ENCODE peak calls at places on chromosomes 13 and 19, in four cellular contexts. N, T, B and Q are unnamed samples.

GRCh38 chr19:33781536-33781935 is 15.1 kb upstream of the KCTD15 start:
- DNase-seq in N (no peak), T (no peak), B (no peak), Q (no peak)

GRCh38 chr19:15379996-15380647 is 535 bp upstream of the AKAP8 start:
- DNase-seq in N (no peak), T (no peak), B (peak), Q (peak)

GRCh38 chr13:39787086-39787487 is 131.6 kb downstream of the COG6 start:
- DNase-seq in N (no peak), T (no peak), B (no peak), Q (no peak)

GRCh38 chr13:25928941-25929505 is 122.8 kb downstream of the SHISA2 start:
- DNase-seq in N (no peak), T (no peak), B (no peak), Q (no peak)

GRCh38 chr13:49838989-49839388 is 46.5 kb upstream of the KPNA3 start:
- DNase-seq in N (no peak), T (no peak), B (no peak), Q (no peak)

GRCh38 chr13:113453962-113454361 is 674 bp upstream of the ADPRHL1 start:
- DNase-seq in N (no peak), T (no peak), B (no peak), Q (no peak)

GRCh38 chr13:110216403-110217041 is 90.4 kb downstream of the COL4A1 start:
- DNase-seq in N (no peak), T (no peak), B (peak), Q (no peak)

GRCh38 chr13:28459911-28460310 is 35.0 kb downstream of the FLT1 start:
- DNase-seq in N (no peak), T (no peak), B (no peak), Q (no peak)

GRCh38 chr19:52691737-52692136 is 43.1 kb downstream of the ZNF611 start:
- DNase-seq in N (no peak), T (no peak), B (no peak), Q (no peak)

GRCh38 chr19:35000647-35001501 is 751 bp downstream of the GRAMD1A start:
- DNase-seq in N (no peak), T (peak), B (peak), Q (no peak)

GRCh38 chr13:51444922-51445321 is 7.9 kb downstream of the INTS6 start:
- DNase-seq in N (no peak), T (no peak), B (no peak), Q (no peak)

GRCh38 chr19:35362261-35363000 is 4.2 kb downstream of the FFAR3 start:
- DNase-seq in N (no peak), T (no peak), B (no peak), Q (no peak)

GRCh38 chr13:75481176-75482069 is 546 bp downstream of the TBC1D4 start:
- DNase-seq in N (no peak), T (peak), B (peak), Q (no peak)

GRCh38 chr19:38879400-38879751 is 1.3 kb upstream of the RINL start:
- DNase-seq in N (no peak), T (no peak), B (no peak), Q (no peak)

GRCh38 chr13:110559429-110559943 is 2.0 kb downstream of the RAB20 start:
- DNase-seq in N (no peak), T (no peak), B (peak), Q (no peak)

GRCh38 chr13:28497143-28497876 is 2.4 kb upstream of the FLT1 start:
- DNase-seq in N (no peak), T (no peak), B (no peak), Q (no peak)

GRCh38 chr19:35755550-35756371 is 1.1 kb downstream of the HSPB6 start:
- DNase-seq in N (peak), T (peak), B (peak), Q (no peak)

GRCh38 chr19:23075031-23075733 is 41.6 kb upstream of the ZNF730 start:
- DNase-seq in N (no peak), T (no peak), B (peak), Q (no peak)

GRCh38 chr13:112784811-112785418 is 95.1 kb downstream of the ATP11A start:
- DNase-seq in N (no peak), T (no peak), B (no peak), Q (no peak)